ENCODE peak calls at places on chromosome 20, in five cellular contexts. L, B, N, Y and K are unnamed samples.

GRCh38 chr20:20084296-20084752 is 32.0 kb downstream of the CFAP61 start:
- DNase-seq in L (no peak), B (no peak), N (no peak), Y (no peak), K (no peak)

GRCh38 chr20:32332614-32333013 is 25.5 kb upstream of the ASXL1 start:
- DNase-seq in L (no peak), B (no peak), N (no peak), Y (peak; percentile 78), K (no peak)

GRCh38 chr20:5535211-5535756 is 214.9 kb upstream of the SHLD1 start:
- DNase-seq in L (no peak), B (no peak), N (no peak), Y (no peak), K (no peak)

GRCh38 chr20:9407805-9408421 is 106.5 kb upstream of the LAMP5 start:
- DNase-seq in L (no peak), B (peak; percentile 71), N (peak; percentile 74), Y (no peak), K (peak; percentile 70)

GRCh38 chr20:59439243-59439642 is 138.8 kb downstream of the EDN3 start:
- DNase-seq in L (no peak), B (peak; percentile 36), N (no peak), Y (no peak), K (no peak)

GRCh38 chr20:10665027-10665561 is 8.7 kb downstream of the JAG1 start:
- DNase-seq in L (no peak), B (no peak), N (no peak), Y (no peak), K (no peak)

GRCh38 chr20:8151371-8151770 is 19.3 kb downstream of the PLCB1 start:
- DNase-seq in L (no peak), B (no peak), N (no peak), Y (no peak), K (no peak)

GRCh38 chr20:45857836-45858250 is 429 bp downstream of the ZSWIM3 start:
- DNase-seq in L (no peak), B (no peak), N (no peak), Y (no peak), K (no peak)

GRCh38 chr20:60191014-60191413 is 232.8 kb downstream of the CDH26 start:
- DNase-seq in L (no peak), B (no peak), N (no peak), Y (no peak), K (no peak)

GRCh38 chr20:3889489-3890409 is 562 bp downstream of the PANK2 start:
- DNase-seq in L (peak; percentile 28), B (peak; percentile 49), N (peak; percentile 15), Y (peak; percentile 61), K (peak; percentile 15)

GRCh38 chr20:61163027-61163426 is 89.0 kb upstream of the CDH4 start:
- DNase-seq in L (no peak), B (no peak), N (no peak), Y (no peak), K (no peak)

GRCh38 chr20:462199-462991 is at the start of gene TBC1D20:
- DNase-seq in L (peak; percentile 87), B (peak; percentile 92), N (peak; percentile 86), Y (peak; percentile 88), K (peak; percentile 70)

GRCh38 chr20:20743511-20744169 is 31.2 kb upstream of the RALGAPA2 start:
- DNase-seq in L (no peak), B (no peak), N (peak; percentile 60), Y (peak; percentile 80), K (peak; percentile 27)

DNA sequence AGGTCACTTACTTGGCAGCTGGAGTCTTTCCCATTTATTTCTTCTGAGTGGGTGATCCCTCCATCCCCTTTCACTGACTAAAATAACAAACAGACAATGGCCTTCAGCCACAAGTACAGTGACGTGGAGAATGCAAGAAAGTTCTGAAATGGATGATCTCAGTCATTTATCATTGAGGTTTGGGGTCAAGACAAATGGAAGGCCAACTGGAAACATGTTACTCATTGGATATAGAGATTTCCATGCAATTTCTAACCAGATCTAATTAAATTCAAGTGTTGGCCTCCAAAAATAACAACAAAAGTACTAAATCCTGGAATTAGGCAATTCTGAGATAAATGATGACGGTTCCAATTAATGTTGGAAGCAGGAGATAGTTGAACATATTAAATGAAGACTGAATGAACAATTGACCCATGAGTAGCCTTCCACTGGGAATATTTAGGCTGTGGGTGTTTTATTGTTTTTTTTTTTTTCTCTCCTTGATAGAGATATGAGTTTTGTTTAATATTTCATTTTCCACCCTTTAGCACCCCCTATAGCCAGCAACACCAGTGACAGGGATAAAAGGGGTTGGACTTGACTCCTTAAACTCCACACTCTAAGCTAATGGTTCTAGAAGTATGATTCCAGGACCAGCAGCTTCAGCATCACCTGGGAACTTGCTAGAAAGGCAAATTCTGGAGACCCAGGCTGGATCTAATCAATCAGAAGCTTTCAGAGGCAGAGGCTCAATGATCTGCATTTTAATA is 112.8 kb downstream of the BCAS1 start:
- DNase-seq in L (no peak), B (no peak), N (no peak), Y (no peak), K (no peak)
- TF ChIP-seq CTCF in L (no peak), B (no peak), N (no peak), Y (no peak), K (no peak)

GRCh38 chr20:49914310-49915117 is 815 bp downstream of the SPATA2 start:
- DNase-seq in L (peak; percentile 9), B (no peak), N (peak; percentile 21), Y (no peak), K (no peak)
- TF ChIP-seq CTCF in L (no peak), B (no peak), N (no peak), Y (no peak), K (no peak)

DNA sequence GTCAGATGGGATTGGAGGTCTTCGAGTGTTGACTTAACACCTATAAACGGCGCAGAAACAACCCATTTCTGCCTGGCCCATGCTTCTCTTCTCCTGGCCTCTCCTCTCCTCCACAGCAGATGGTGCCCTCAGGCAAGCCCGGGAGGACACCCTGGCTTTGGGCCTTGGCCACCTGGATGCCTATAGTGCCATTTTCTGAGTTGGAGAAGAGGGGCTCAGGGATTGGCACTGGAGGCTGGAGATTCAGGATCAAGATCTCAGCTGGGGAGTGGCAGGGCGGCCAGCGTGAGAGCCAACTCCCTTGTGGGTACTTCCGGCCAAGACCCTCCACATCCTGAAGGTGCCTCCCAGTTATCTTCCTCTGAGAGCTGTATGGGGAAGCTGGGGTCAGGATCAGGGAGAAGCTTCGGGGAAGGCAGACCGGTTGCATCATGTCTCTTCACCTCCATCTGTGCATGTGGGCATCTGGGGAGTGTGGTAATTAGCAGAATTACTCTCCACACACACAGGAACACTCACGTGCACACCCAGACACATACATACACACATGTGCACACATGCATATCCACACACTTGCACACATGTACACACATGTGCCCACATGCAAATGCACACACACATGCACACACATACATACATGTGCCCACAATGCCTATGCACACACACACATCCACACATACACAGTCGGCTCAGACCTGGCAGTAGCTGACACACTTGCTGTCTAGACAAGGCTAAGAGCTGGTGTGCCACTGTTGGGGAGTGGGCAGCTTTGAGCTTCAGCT is 212.1 kb upstream of the PMEPA1 start:
- DNase-seq in L (no peak), B (no peak), N (no peak), Y (no peak), K (no peak)
- TF ChIP-seq CTCF in L (no peak), B (no peak), N (no peak), Y (no peak), K (no peak)

DNA sequence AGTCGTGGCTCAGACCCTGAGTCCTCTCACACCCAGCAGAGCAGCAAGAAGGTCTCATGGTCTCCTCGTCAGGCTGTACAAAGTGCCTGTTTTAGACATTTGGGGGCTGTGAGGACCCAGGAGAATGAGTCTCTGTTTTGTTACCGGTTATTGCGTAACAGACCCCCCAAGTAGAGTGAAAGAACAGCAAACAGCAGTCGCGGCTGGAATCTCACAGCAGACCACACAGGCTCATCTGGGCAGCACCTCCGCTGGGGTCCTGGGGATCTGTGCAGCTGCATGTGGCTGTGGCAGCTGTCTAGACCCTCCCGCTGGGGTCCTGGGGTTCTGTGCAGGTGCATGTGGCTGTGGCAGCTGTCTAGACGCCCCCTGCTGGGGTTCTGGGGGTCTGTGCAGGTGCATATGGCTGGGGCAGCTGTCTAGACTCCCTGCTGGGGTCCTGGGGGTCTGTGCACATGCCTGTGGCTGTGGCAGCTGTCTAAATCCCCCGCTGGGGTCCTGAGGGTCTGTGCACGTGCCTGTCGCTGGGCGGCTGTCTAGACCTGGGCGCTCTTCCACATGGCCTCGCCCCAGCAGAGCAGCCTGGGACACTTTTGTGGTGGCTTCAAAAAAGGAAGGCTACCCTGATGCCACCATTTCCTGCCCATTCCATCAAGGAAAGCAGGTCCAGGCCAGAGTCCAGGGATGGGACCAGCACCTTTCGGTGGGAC is 24.7 kb downstream of the ENTPD6 start:
- DNase-seq in L (no peak), B (no peak), N (no peak), Y (no peak), K (no peak)
- TF ChIP-seq CTCF in L (peak; percentile 28), B (peak; percentile 39), N (peak; percentile 48), Y (no peak), K (peak; percentile 49)

GRCh38 chr20:16699287-16699686 is 30.5 kb upstream of the SNRPB2 start:
- DNase-seq in L (no peak), B (no peak), N (no peak), Y (no peak), K (no peak)
- TF ChIP-seq CTCF in L (no peak), B (no peak), N (no peak), Y (no peak), K (no peak)

GRCh38 chr20:43658723-43659419 is 8.0 kb upstream of the MYBL2 start:
- DNase-seq in L (no peak), B (no peak), N (no peak), Y (no peak), K (no peak)
- TF ChIP-seq CTCF in L (no peak), B (no peak), N (no peak), Y (no peak), K (peak; percentile 28)

GRCh38 chr20:62564456-62565245 is 77.7 kb upstream of the SLCO4A1 start:
- DNase-seq in L (no peak), B (no peak), N (no peak), Y (no peak), K (no peak)
- TF ChIP-seq CTCF in L (no peak), B (no peak), N (no peak), Y (no peak), K (no peak)

GRCh38 chr20:57960803-57961575 is 251.2 kb upstream of the PMEPA1 start:
- DNase-seq in L (no peak), B (no peak), N (no peak), Y (no peak), K (no peak)
- TF ChIP-seq CTCF in L (no peak), B (no peak), N (no peak), Y (no peak), K (no peak)

DNA sequence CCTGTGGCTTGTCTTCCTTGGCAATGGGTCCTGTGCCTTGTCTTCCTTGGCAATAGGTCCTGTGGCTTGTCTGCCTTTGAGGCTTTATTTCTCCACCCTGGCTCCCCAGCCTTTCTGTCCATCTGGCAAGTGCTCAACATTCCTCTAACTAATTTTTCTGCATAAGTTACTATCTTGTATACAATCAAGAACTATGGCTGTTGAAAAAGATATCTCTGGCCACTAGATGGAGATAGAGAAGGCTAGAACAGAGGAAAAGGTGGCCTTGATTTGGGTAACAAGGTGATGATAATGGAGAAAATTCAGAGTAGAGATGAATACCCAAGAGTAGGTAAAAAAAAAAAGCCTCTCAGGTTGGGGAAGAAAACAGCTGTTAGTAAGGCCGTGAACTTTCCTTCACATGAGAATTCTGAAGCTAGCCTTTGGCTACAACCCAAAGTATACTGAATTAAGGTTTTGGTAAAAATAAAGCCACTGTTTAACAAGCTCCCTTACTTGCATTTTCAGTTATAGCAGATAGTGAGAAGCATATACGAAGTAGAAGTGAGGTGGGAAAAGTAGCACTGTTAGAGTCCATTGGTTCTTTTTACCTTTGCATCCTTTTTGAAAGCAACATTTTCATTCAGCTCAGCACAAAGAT is 505.0 kb downstream of the DOK5 start:
- DNase-seq in L (no peak), B (no peak), N (no peak), Y (no peak), K (no peak)
- TF ChIP-seq CTCF in L (no peak), B (peak; percentile 29), N (no peak), Y (peak; percentile 24), K (peak; percentile 70)